ENCODE peak calls at places on chromosomes 12 and 14, in six cellular contexts. I is upper lobe of right lung, H is endothelial cell, X is fibroblast of mammary gland, C is neural crest cell, E is AG09319. Q is an unnamed sample.

GRCh38 chr14:105419305-105420091 is at the start of gene MTA1:
- DNase-seq in I (peak), H (no peak), X (no peak), C (peak), E (no peak), Q (no peak)

GRCh38 chr14:100849432-100849831 is 23.5 kb downstream of the MEG3 start:
- DNase-seq in I (no peak), H (no peak), X (peak), C (no peak), E (no peak), Q (no peak)

GRCh38 chr14:67650694-67651093 is 23.7 kb downstream of the VTI1B start:
- DNase-seq in I (no peak), H (no peak), X (peak), C (no peak), E (no peak), Q (no peak)

GRCh38 chr12:24494401-24494800 is 454.5 kb downstream of the BCAT1 start:
- DNase-seq in I (no peak), H (no peak), X (no peak), C (no peak), E (no peak), Q (no peak)

GRCh38 chr14:105061428-105062047 is 3.7 kb downstream of the GPR132 start:
- DNase-seq in I (peak), H (no peak), X (no peak), C (no peak), E (no peak), Q (no peak)

GRCh38 chr12:124771462-124772361 is 92.0 kb downstream of the SCARB1 start:
- DNase-seq in I (peak), H (peak), X (peak), C (peak), E (peak), Q (peak)

GRCh38 chr12:51589060-51589459 is 2.0 kb upstream of the SCN8A start:
- DNase-seq in I (no peak), H (no peak), X (no peak), C (no peak), E (no peak), Q (no peak)

GRCh38 chr14:24952851-24953666 is 96.9 kb downstream of the STXBP6 start:
- DNase-seq in I (no peak), H (peak), X (peak), C (peak), E (no peak), Q (no peak)

GRCh38 chr12:94178886-94179285 is 30.5 kb downstream of the PLXNC1 start:
- DNase-seq in I (no peak), H (no peak), X (no peak), C (no peak), E (no peak), Q (no peak)

GRCh38 chr14:103721334-103722120 is 5.9 kb downstream of the ZFYVE21 start:
- DNase-seq in I (no peak), H (no peak), X (peak), C (no peak), E (no peak), Q (no peak)

GRCh38 chr12:132827763-132828703 is 636 bp downstream of the GOLGA3 start:
- DNase-seq in I (peak), H (peak), X (peak), C (peak), E (peak), Q (peak)

GRCh38 chr12:106804668-106805067 is 30.2 kb downstream of the RIC8B start:
- DNase-seq in I (no peak), H (no peak), X (no peak), C (no peak), E (no peak), Q (no peak)

GRCh38 chr12:114848661-114849060 is 164.7 kb upstream of the TBX3 start:
- DNase-seq in I (no peak), H (no peak), X (peak), C (no peak), E (peak), Q (no peak)

GRCh38 chr14:37721976-37722659 is 126.7 kb downstream of the TTC6 start:
- DNase-seq in I (no peak), H (no peak), X (peak), C (no peak), E (no peak), Q (no peak)

GRCh38 chr12:124680863-124681778 is 113.7 kb upstream of the NCOR2 start:
- DNase-seq in I (no peak), H (no peak), X (peak), C (peak), E (peak), Q (no peak)

GRCh38 chr14:101351146-101351545 is 210.1 kb upstream of the DIO3 start:
- DNase-seq in I (no peak), H (no peak), X (no peak), C (no peak), E (no peak), Q (no peak)

GRCh38 chr12:6208140-6208539 is 7.9 kb downstream of the CD9 start:
- DNase-seq in I (no peak), H (no peak), X (no peak), C (no peak), E (no peak), Q (no peak)

GRCh38 chr12:92208613-92209121 is 63.0 kb upstream of the BTG1 start:
- DNase-seq in I (no peak), H (no peak), X (peak), C (no peak), E (no peak), Q (no peak)

GRCh38 chr14:95548328-95548929 is 13.6 kb downstream of the GLRX5 start:
- DNase-seq in I (no peak), H (no peak), X (peak), C (no peak), E (no peak), Q (no peak)

GRCh38 chr14:36517242-36518030 is 2.6 kb downstream of the NKX2-1 start:
- DNase-seq in I (peak), H (no peak), X (no peak), C (no peak), E (no peak), Q (no peak)

GRCh38 chr12:92585106-92585775 is 117.5 kb upstream of the PLEKHG7 start:
- DNase-seq in I (no peak), H (no peak), X (no peak), C (no peak), E (no peak), Q (no peak)

GRCh38 chr12:64673490-64674169 is 63.3 kb downstream of the RASSF3 start:
- DNase-seq in I (no peak), H (no peak), X (no peak), C (no peak), E (no peak), Q (no peak)

GRCh38 chr14:55123101-55123500 is 6.0 kb upstream of the LGALS3 start:
- DNase-seq in I (no peak), H (no peak), X (peak), C (no peak), E (peak), Q (no peak)

GRCh38 chr14:65231286-65231980 is 129.1 kb upstream of the MAX start:
- DNase-seq in I (no peak), H (no peak), X (no peak), C (no peak), E (no peak), Q (no peak)

GRCh38 chr14:31660728-31661127 is 99.5 kb downstream of the NUBPL start:
- DNase-seq in I (no peak), H (no peak), X (no peak), C (no peak), E (no peak), Q (no peak)

GRCh38 chr14:99546230-99546879 is 57.7 kb downstream of the CCDC85C start:
- DNase-seq in I (no peak), H (no peak), X (no peak), C (no peak), E (no peak), Q (no peak)

GRCh38 chr14:103753809-103754208 is 38.2 kb downstream of the ZFYVE21 start:
- DNase-seq in I (no peak), H (no peak), X (no peak), C (no peak), E (no peak), Q (no peak)

GRCh38 chr14:93898081-93898611 is 29.0 kb upstream of the FAM181A start:
- DNase-seq in I (no peak), H (no peak), X (no peak), C (no peak), E (no peak), Q (no peak)

GRCh38 chr12:84124211-84124610 is 788.4 kb downstream of the SLC6A15 start:
- DNase-seq in I (no peak), H (no peak), X (no peak), C (no peak), E (no peak), Q (no peak)

GRCh38 chr14:50067723-50068495 is 48.5 kb downstream of the VCPKMT start:
- DNase-seq in I (no peak), H (no peak), X (peak), C (no peak), E (no peak), Q (no peak)

GRCh38 chr14:28751467-28752058 is 15.0 kb upstream of the FOXG1 start:
- DNase-seq in I (no peak), H (peak), X (peak), C (peak), E (no peak), Q (peak)

GRCh38 chr12:27705263-27705662 is 5.4 kb upstream of the MRPS35 start:
- DNase-seq in I (no peak), H (peak), X (no peak), C (no peak), E (no peak), Q (no peak)

GRCh38 chr14:51520087-51520486 is 131.6 kb upstream of the FRMD6 start:
- DNase-seq in I (no peak), H (no peak), X (peak), C (no peak), E (no peak), Q (no peak)

GRCh38 chr14:89504602-89505320 is 87.7 kb upstream of the FOXN3 start:
- DNase-seq in I (no peak), H (no peak), X (peak), C (no peak), E (peak), Q (no peak)

DNA sequence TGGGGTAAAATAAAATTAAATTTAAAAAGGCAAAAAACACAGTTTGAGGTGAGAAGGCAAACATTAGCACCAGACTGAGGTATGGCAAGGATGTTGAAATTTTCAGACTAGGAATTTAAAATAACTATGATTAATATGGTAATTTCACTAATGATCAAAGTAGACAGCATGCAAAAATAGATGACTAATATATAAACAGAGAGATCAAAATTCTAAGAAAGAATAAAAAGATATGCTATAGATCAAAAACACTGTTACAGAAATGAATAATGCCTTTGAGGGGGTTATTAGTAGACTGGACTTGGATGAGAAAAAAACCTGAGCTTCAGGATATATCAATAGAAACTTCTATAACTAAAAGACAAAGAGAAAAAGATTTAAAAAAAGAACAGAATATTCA is 14.4 kb upstream of the GALNT8 start:
- DNase-seq in I (no peak), H (no peak), X (no peak), C (no peak), E (no peak), Q (no peak)
- TF ChIP-seq CTCF in I (no peak), H (no peak), X (no peak), C (no peak), E (no peak), Q (no peak)

GRCh38 chr12:53758081-53758769 is 6.4 kb upstream of the CISTR start:
- DNase-seq in I (no peak), H (no peak), X (no peak), C (no peak), E (no peak), Q (no peak)

GRCh38 chr12:53759261-53759660 is 7.5 kb upstream of the CISTR start:
- DNase-seq in I (no peak), H (no peak), X (no peak), C (no peak), E (no peak), Q (no peak)

GRCh38 chr12:53755451-53756290 is 3.9 kb upstream of the CISTR start:
- DNase-seq in I (no peak), H (no peak), X (no peak), C (no peak), E (no peak), Q (no peak)

GRCh38 chr12:53756300-53757094 is 4.7 kb upstream of the CISTR start:
- DNase-seq in I (no peak), H (no peak), X (no peak), C (no peak), E (no peak), Q (no peak)

GRCh38 chr12:53757095-53757770 is 5.5 kb upstream of the CISTR start:
- DNase-seq in I (peak), H (peak), X (peak), C (peak), E (no peak), Q (peak)
- TF ChIP-seq CTCF in I (peak), H (peak), X (peak), C (peak), E (peak), Q (peak)

GRCh38 chr12:103780992-103781391 is 60.0 kb downstream of the NT5DC3 start:
- DNase-seq in I (no peak), H (no peak), X (no peak), C (no peak), E (no peak), Q (no peak)
- TF ChIP-seq CTCF in I (no peak), H (no peak), X (no peak), C (no peak), E (no peak), Q (no peak)

DNA sequence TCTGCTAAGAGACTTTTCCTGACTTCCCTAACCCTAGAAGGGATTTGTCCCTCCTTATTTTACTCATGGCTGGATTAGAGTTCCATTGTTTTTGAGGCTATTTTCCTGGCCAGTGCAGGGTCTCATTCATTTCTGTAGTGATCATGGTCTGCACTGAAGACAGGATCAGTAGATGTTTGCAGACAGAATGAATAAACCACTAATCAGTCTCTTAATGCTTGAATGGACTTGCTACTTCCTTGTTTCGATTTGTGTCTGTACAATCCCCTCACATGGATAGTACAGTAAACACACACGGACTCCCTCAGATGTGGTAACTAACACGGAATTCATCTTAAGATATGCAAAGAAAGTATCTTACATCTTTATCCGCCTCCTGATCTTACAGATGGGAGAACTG is 102.6 kb upstream of the PRB2 start:
- DNase-seq in I (no peak), H (no peak), X (no peak), C (no peak), E (no peak), Q (no peak)
- TF ChIP-seq CTCF in I (no peak), H (no peak), X (no peak), C (no peak), E (no peak), Q (no peak)

Q was measured in progenitor cell of endocrine pancreas.